ENCODE peak calls at places on chromosome 12, in six cellular contexts. One of them, this sample, is unnamed.

GRCh38 chr12:12952036-12952435 is at the start of gene GPRC5D:
- DNase-seq in aorta: no peak
- DNase-seq in A549: no peak
- DNase-seq in IMR-90: no peak
- DNase-seq in GM23248: no peak
- DNase-seq in tibial nerve: no peak
- DNase-seq in this sample: no peak

GRCh38 chr12:103852498-103852992 is 11.5 kb upstream of the NT5DC3 start:
- DNase-seq in aorta: no peak
- DNase-seq in A549: no peak
- DNase-seq in IMR-90: peak; percentile 54
- DNase-seq in GM23248: peak; percentile 30
- DNase-seq in tibial nerve: no peak
- DNase-seq in this sample: peak; percentile 78

GRCh38 chr12:10212623-10213131 is at the start of gene GABARAPL1:
- DNase-seq in aorta: peak; percentile 94
- DNase-seq in A549: peak; percentile 74
- DNase-seq in IMR-90: peak; percentile 82
- DNase-seq in GM23248: peak; percentile 89
- DNase-seq in tibial nerve: peak; percentile 85
- DNase-seq in this sample: peak; percentile 86

GRCh38 chr12:14514154-14514842 is 53.4 kb downstream of the PLBD1 start:
- DNase-seq in aorta: no peak
- DNase-seq in A549: no peak
- DNase-seq in IMR-90: peak; percentile 21
- DNase-seq in GM23248: peak; percentile 2
- DNase-seq in tibial nerve: no peak
- DNase-seq in this sample: peak; percentile 84

GRCh38 chr12:104136577-104136976 is 1.4 kb downstream of the NFYB start:
- DNase-seq in aorta: no peak
- DNase-seq in A549: no peak
- DNase-seq in IMR-90: peak; percentile 67
- DNase-seq in GM23248: peak; percentile 46
- DNase-seq in tibial nerve: no peak
- DNase-seq in this sample: no peak

GRCh38 chr12:131749618-131750315 is 38.9 kb downstream of the SFSWAP start:
- DNase-seq in aorta: no peak
- DNase-seq in A549: no peak
- DNase-seq in IMR-90: no peak
- DNase-seq in GM23248: no peak
- DNase-seq in tibial nerve: no peak
- DNase-seq in this sample: no peak

GRCh38 chr12:12684375-12685106 is 11.4 kb downstream of the GPR19 start:
- DNase-seq in aorta: no peak
- DNase-seq in A549: no peak
- DNase-seq in IMR-90: peak; percentile 53
- DNase-seq in GM23248: peak; percentile 60
- DNase-seq in tibial nerve: peak; percentile 51
- DNase-seq in this sample: peak; percentile 99

GRCh38 chr12:713281-713875 is 39.0 kb upstream of the WNK1 start:
- DNase-seq in aorta: no peak
- DNase-seq in A549: no peak
- DNase-seq in IMR-90: no peak
- DNase-seq in GM23248: peak; percentile 44
- DNase-seq in tibial nerve: no peak
- DNase-seq in this sample: peak; percentile 58

GRCh38 chr12:105099355-105099754 is 8.2 kb upstream of the WASHC4 start:
- DNase-seq in aorta: no peak
- DNase-seq in A549: no peak
- DNase-seq in IMR-90: no peak
- DNase-seq in GM23248: no peak
- DNase-seq in tibial nerve: no peak
- DNase-seq in this sample: no peak

GRCh38 chr12:84730561-84731162 is 181.9 kb downstream of the SLC6A15 start:
- DNase-seq in aorta: no peak
- DNase-seq in A549: no peak
- DNase-seq in IMR-90: no peak
- DNase-seq in GM23248: no peak
- DNase-seq in tibial nerve: no peak
- DNase-seq in this sample: peak; percentile 51

GRCh38 chr12:49750027-49750977 is 8.9 kb downstream of the TMBIM6 start:
- DNase-seq in aorta: no peak
- DNase-seq in A549: no peak
- DNase-seq in IMR-90: peak; percentile 80
- DNase-seq in GM23248: peak; percentile 92
- DNase-seq in tibial nerve: no peak
- DNase-seq in this sample: peak; percentile 72

GRCh38 chr12:52032431-52032796 is 18.8 kb upstream of the NR4A1 start:
- DNase-seq in aorta: peak; percentile 81
- DNase-seq in A549: no peak
- DNase-seq in IMR-90: peak; percentile 80
- DNase-seq in GM23248: peak; percentile 91
- DNase-seq in tibial nerve: peak; percentile 95
- DNase-seq in this sample: no peak

GRCh38 chr12:124917841-124918621 is 3.6 kb upstream of the UBC start:
- DNase-seq in aorta: peak; percentile 28
- DNase-seq in A549: no peak
- DNase-seq in IMR-90: peak; percentile 21
- DNase-seq in GM23248: peak; percentile 56
- DNase-seq in tibial nerve: no peak
- DNase-seq in this sample: peak; percentile 36

GRCh38 chr12:124921200-124922008 is 7.0 kb upstream of the UBC start:
- DNase-seq in aorta: peak; percentile 83
- DNase-seq in A549: no peak
- DNase-seq in IMR-90: peak; percentile 66
- DNase-seq in GM23248: peak; percentile 63
- DNase-seq in tibial nerve: peak; percentile 58
- DNase-seq in this sample: peak; percentile 79

GRCh38 chr12:124917135-124917840 is 2.8 kb upstream of the UBC start:
- DNase-seq in aorta: peak; percentile 97
- DNase-seq in A549: peak; percentile 77
- DNase-seq in IMR-90: peak; percentile 100
- DNase-seq in GM23248: peak; percentile 100
- DNase-seq in tibial nerve: peak; percentile 98
- DNase-seq in this sample: peak; percentile 100

GRCh38 chr12:124920353-124920935 is 6.0 kb upstream of the UBC start:
- DNase-seq in aorta: peak; percentile 3
- DNase-seq in A549: no peak
- DNase-seq in IMR-90: no peak
- DNase-seq in GM23248: no peak
- DNase-seq in tibial nerve: no peak
- DNase-seq in this sample: peak; percentile 69

DNA sequence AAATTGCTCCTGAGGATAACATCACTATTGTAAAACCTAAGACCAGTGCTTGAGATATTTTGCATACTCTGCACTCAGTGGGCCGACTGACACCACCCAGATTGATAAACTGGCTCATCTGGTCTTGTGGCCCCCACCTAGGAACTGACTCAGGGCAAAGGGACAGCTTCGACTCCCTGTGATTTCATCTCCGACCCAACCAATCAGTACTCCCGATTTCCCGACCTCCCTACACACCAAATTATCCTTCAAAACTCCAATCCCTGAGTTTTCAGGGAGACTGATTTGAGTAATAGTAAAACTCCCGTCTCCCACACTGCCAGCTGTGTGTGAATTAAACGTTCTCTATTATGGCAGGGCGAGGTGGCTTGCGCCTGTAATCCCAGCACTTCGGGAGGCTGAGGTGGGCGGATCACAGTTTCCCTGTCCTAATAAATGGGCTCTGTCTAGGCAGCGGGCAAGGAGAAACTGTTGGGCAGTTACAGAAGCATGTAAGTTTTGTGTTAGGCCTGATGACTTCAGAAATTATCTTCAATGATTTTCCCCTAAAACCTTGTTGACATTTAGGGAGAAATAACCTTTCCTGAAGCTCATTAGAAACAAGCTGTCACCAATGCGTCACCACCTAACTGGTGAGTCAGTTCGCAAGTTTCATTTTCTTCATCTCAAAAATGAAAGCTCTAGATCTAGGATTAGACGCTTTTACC is 5.3 kb upstream of the UBC start:
- DNase-seq in aorta: peak; percentile 38
- DNase-seq in A549: no peak
- DNase-seq in IMR-90: peak; percentile 38
- DNase-seq in GM23248: peak; percentile 81
- DNase-seq in tibial nerve: no peak
- DNase-seq in this sample: peak; percentile 46
- H3K4me1 ChIP-seq in aorta: peaks cover 2% of the 10 kb centered on the region
- H3K4me1 ChIP-seq in A549: peaks cover 67% of the 10 kb centered on the region
- H3K4me1 ChIP-seq in IMR-90: peaks cover 16% of the 10 kb centered on the region
- H3K4me1 ChIP-seq in GM23248: peaks cover 57% of the 10 kb centered on the region
- H3K4me1 ChIP-seq in tibial nerve: no peaks in the 10 kb centered on the region
- H3K4me1 ChIP-seq in this sample: peaks cover 19% of the 10 kb centered on the region

DNA sequence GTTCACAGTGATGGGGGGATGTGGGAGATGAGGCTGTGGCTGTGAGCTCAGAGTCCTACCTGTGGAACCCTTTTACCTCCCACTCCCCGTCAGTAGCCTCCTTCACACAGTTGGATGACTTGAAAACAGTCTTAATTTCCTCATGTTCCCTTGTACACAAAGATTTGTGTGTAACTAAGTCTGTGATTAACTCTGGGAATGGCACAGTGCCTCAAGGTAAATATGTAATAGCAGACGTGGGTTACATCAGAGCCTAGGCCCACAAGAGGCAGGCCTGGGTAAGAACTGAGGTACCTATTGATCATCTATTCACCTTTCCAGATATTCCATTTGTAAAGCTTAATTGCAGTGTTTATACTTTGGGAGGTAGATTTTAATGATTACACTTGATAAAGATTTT is 5.8 kb upstream of the IGF1 start:
- DNase-seq in aorta: no peak
- DNase-seq in A549: no peak
- DNase-seq in IMR-90: no peak
- DNase-seq in GM23248: no peak
- DNase-seq in tibial nerve: no peak
- DNase-seq in this sample: no peak
- H3K27ac ChIP-seq in aorta: no peak overlapping the region
- H3K27ac ChIP-seq in A549: peak overlapping the region; percentile 17
- H3K27ac ChIP-seq in IMR-90: no peak overlapping the region
- H3K27ac ChIP-seq in GM23248: no peak overlapping the region
- H3K27ac ChIP-seq in tibial nerve: no peak overlapping the region
- H3K27ac ChIP-seq in this sample: no peak overlapping the region

GRCh38 chr12:57780284-57780897 is 2.2 kb upstream of the TSFM start:
- DNase-seq in aorta: no peak
- DNase-seq in A549: no peak
- DNase-seq in IMR-90: no peak
- DNase-seq in GM23248: no peak
- DNase-seq in tibial nerve: no peak
- DNase-seq in this sample: no peak

GRCh38 chr12:57781241-57781640 is 1.3 kb upstream of the TSFM start:
- DNase-seq in aorta: no peak
- DNase-seq in A549: no peak
- DNase-seq in IMR-90: no peak
- DNase-seq in GM23248: no peak
- DNase-seq in tibial nerve: no peak
- DNase-seq in this sample: no peak

GRCh38 chr12:57782243-57782607 is 362 bp upstream of the TSFM start:
- DNase-seq in aorta: no peak
- DNase-seq in A549: no peak
- DNase-seq in IMR-90: no peak
- DNase-seq in GM23248: no peak
- DNase-seq in tibial nerve: no peak
- DNase-seq in this sample: no peak

GRCh38 chr12:57782608-57783465 is at the start of gene TSFM:
- DNase-seq in aorta: peak; percentile 100
- DNase-seq in A549: peak; percentile 81
- DNase-seq in IMR-90: peak; percentile 93
- DNase-seq in GM23248: peak; percentile 97
- DNase-seq in tibial nerve: peak; percentile 99
- DNase-seq in this sample: peak; percentile 96

GRCh38 chr12:57781801-57782200 is 786 bp upstream of the TSFM start:
- DNase-seq in aorta: no peak
- DNase-seq in A549: no peak
- DNase-seq in IMR-90: no peak
- DNase-seq in GM23248: no peak
- DNase-seq in tibial nerve: no peak
- DNase-seq in this sample: no peak
- H3K4me3 ChIP-seq in aorta: no peak overlapping the region
- H3K4me3 ChIP-seq in A549: no peak overlapping the region
- H3K4me3 ChIP-seq in IMR-90: no peak overlapping the region
- H3K4me3 ChIP-seq in GM23248: no peak overlapping the region
- H3K4me3 ChIP-seq in tibial nerve: no peak overlapping the region
- H3K4me3 ChIP-seq in this sample: no peak overlapping the region

DNA sequence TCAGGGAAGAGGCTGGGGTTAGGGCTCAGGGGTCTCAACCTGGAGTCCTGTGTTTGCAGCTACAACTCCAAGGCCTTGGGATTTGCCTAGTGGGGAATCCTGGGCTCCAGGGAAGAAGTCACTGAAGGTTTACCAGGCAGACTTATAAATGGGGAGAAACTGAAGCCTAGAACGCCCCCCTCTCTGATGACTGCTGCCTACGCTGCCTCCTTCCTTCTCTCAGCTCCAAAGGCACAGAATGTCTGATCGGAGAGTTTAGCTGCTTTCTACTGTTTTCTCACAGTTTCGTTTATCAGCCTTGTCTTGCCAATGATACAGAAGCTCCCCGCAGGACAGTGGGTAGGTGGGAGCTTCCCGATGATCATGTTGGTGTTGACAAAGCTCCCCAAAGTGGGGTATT is 101.7 kb downstream of the CACNA1C start:
- DNase-seq in aorta: no peak
- DNase-seq in A549: no peak
- DNase-seq in IMR-90: no peak
- DNase-seq in GM23248: no peak
- DNase-seq in tibial nerve: no peak
- DNase-seq in this sample: no peak
- H3K4me1 ChIP-seq in aorta: peaks cover 3% of the 10 kb centered on the region
- H3K4me1 ChIP-seq in A549: no peaks in the 10 kb centered on the region
- H3K4me1 ChIP-seq in IMR-90: peaks cover 19% of the 10 kb centered on the region
- H3K4me1 ChIP-seq in GM23248: peaks cover 16% of the 10 kb centered on the region
- H3K4me1 ChIP-seq in tibial nerve: no peaks in the 10 kb centered on the region
- H3K4me1 ChIP-seq in this sample: no peaks in the 10 kb centered on the region

GRCh38 chr12:6327591-6328041 is 14.3 kb downstream of the TNFRSF1A start:
- DNase-seq in aorta: no peak
- DNase-seq in A549: no peak
- DNase-seq in IMR-90: no peak
- DNase-seq in GM23248: no peak
- DNase-seq in tibial nerve: no peak
- DNase-seq in this sample: no peak
- H3K27ac ChIP-seq in aorta: no peak overlapping the region
- H3K27ac ChIP-seq in A549: peak overlapping the region; percentile 95
- H3K27ac ChIP-seq in IMR-90: no peak overlapping the region
- H3K27ac ChIP-seq in GM23248: no peak overlapping the region
- H3K27ac ChIP-seq in tibial nerve: peak overlapping the region; percentile 64
- H3K27ac ChIP-seq in this sample: no peak overlapping the region

GRCh38 chr12:89782807-89783206 is 74.2 kb upstream of the ATP2B1 start:
- DNase-seq in aorta: no peak
- DNase-seq in A549: no peak
- DNase-seq in IMR-90: peak; percentile 42
- DNase-seq in GM23248: peak; percentile 41
- DNase-seq in tibial nerve: no peak
- DNase-seq in this sample: no peak
- H3K4me3 ChIP-seq in aorta: no peak overlapping the region
- H3K4me3 ChIP-seq in A549: no peak overlapping the region
- H3K4me3 ChIP-seq in IMR-90: no peak overlapping the region
- H3K4me3 ChIP-seq in GM23248: no peak overlapping the region
- H3K4me3 ChIP-seq in tibial nerve: no peak overlapping the region
- H3K4me3 ChIP-seq in this sample: no peak overlapping the region

DNA sequence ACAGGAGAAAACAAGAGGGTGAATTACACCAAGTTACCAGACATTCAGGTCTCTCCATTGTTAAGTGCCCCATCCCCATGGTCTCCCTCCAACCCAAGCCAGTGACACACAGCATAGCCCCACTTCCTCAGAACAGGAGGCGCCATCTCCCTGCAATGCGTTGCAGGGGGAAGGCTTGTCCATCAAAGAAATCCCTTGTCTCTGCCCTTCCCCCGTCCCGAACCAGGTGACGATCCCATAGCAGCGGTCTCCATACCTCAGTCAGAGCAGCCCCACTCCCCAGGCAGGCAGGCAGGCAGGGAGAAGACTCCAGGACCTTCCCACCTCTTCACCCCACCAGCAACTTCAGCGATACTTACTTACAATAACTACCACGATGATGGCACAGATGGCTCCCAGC is 5.9 kb downstream of the VAMP1 start:
- DNase-seq in aorta: peak; percentile 69
- DNase-seq in A549: no peak
- DNase-seq in IMR-90: no peak
- DNase-seq in GM23248: no peak
- DNase-seq in tibial nerve: no peak
- DNase-seq in this sample: no peak
- H3K4me1 ChIP-seq in aorta: peaks cover 2% of the 10 kb centered on the region
- H3K4me1 ChIP-seq in A549: peaks cover 24% of the 10 kb centered on the region
- H3K4me1 ChIP-seq in IMR-90: peaks cover 4% of the 10 kb centered on the region
- H3K4me1 ChIP-seq in GM23248: peaks cover 16% of the 10 kb centered on the region
- H3K4me1 ChIP-seq in tibial nerve: peaks cover 6% of the 10 kb centered on the region
- H3K4me1 ChIP-seq in this sample: peaks cover under 1% of the 10 kb centered on the region

This sample was measured in mesendoderm.